ENCODE peak calls at places on chromosomes 5 and 9, in six cellular contexts. Z, B, G, C, J and L are unnamed samples.

GRCh38 chr9:129489838-129490582 is 130.9 kb downstream of the C9orf50 start:
- DNase-seq in Z (no peak), B (peak), G (no peak), C (no peak), J (no peak), L (peak)

GRCh38 chr5:142508630-142509425 is 177.1 kb downstream of the FGF1 start:
- DNase-seq in Z (no peak), B (no peak), G (no peak), C (no peak), J (no peak), L (no peak)

GRCh38 chr5:73265641-73266040 is 92.6 kb downstream of the TMEM174 start:
- DNase-seq in Z (peak), B (no peak), G (no peak), C (no peak), J (no peak), L (no peak)

GRCh38 chr9:32128546-32128945 is 255.9 kb upstream of the ACO1 start:
- DNase-seq in Z (peak), B (no peak), G (no peak), C (no peak), J (no peak), L (no peak)

GRCh38 chr5:134490925-134491271 is 34.6 kb upstream of the JADE2 start:
- DNase-seq in Z (no peak), B (no peak), G (no peak), C (no peak), J (no peak), L (no peak)

GRCh38 chr5:135184646-135185045 is 150.6 kb upstream of the PITX1 start:
- DNase-seq in Z (no peak), B (no peak), G (no peak), C (no peak), J (no peak), L (no peak)

GRCh38 chr5:136811551-136811950 is 446.2 kb upstream of the TRPC7 start:
- DNase-seq in Z (no peak), B (no peak), G (peak), C (peak), J (no peak), L (no peak)

GRCh38 chr5:137504916-137505315 is 5.8 kb upstream of the SPOCK1 start:
- DNase-seq in Z (no peak), B (no peak), G (no peak), C (no peak), J (no peak), L (no peak)

GRCh38 chr5:78533356-78533755 is 115.2 kb downstream of the LHFPL2 start:
- DNase-seq in Z (no peak), B (no peak), G (no peak), C (peak), J (no peak), L (no peak)

GRCh38 chr5:122415481-122416120 is 103.6 kb downstream of the SNCAIP start:
- DNase-seq in Z (peak), B (no peak), G (peak), C (peak), J (no peak), L (peak)

GRCh38 chr5:57956606-57957005 is 474.0 kb upstream of the ACTBL2 start:
- DNase-seq in Z (no peak), B (no peak), G (no peak), C (no peak), J (no peak), L (no peak)

GRCh38 chr5:119355636-119356383 is at the start of gene TNFAIP8:
- DNase-seq in Z (peak), B (peak), G (peak), C (peak), J (peak), L (peak)

GRCh38 chr5:943874-944620 is 51.4 kb downstream of the TRIP13 start:
- DNase-seq in Z (peak), B (no peak), G (no peak), C (no peak), J (no peak), L (no peak)

GRCh38 chr9:122096620-122097415 is 3.7 kb upstream of the TTLL11 start:
- DNase-seq in Z (peak), B (no peak), G (no peak), C (no peak), J (no peak), L (no peak)

GRCh38 chr5:122311888-122312669 is at the start of gene SNCAIP:
- DNase-seq in Z (peak), B (no peak), G (peak), C (peak), J (no peak), L (no peak)

GRCh38 chr5:139419793-139420192 is 15.9 kb upstream of the SPATA24 start:
- DNase-seq in Z (no peak), B (no peak), G (no peak), C (no peak), J (no peak), L (no peak)

GRCh38 chr5:110086658-110087388 is 397.1 kb downstream of the MAN2A1 start:
- DNase-seq in Z (no peak), B (peak), G (peak), C (peak), J (no peak), L (peak)

GRCh38 chr9:110977259-110977709 is 61.0 kb downstream of the LPAR1 start:
- DNase-seq in Z (no peak), B (no peak), G (no peak), C (peak), J (no peak), L (no peak)

GRCh38 chr9:88979791-88980190 is 11.5 kb upstream of the S1PR3 start:
- DNase-seq in Z (no peak), B (no peak), G (no peak), C (no peak), J (no peak), L (no peak)

GRCh38 chr9:115396071-115396529 is 278.1 kb upstream of the TNC start:
- DNase-seq in Z (no peak), B (no peak), G (no peak), C (no peak), J (no peak), L (no peak)

GRCh38 chr5:154320690-154321089 is 125.1 kb upstream of the SAP30L start:
- DNase-seq in Z (no peak), B (no peak), G (peak), C (peak), J (no peak), L (no peak)

GRCh38 chr9:133998915-133999580 is 6.9 kb upstream of the VAV2 start:
- DNase-seq in Z (no peak), B (no peak), G (no peak), C (peak), J (no peak), L (no peak)

GRCh38 chr5:2626572-2626971 is 124.9 kb downstream of the IRX2 start:
- DNase-seq in Z (no peak), B (no peak), G (no peak), C (no peak), J (no peak), L (no peak)

GRCh38 chr5:113268232-113268631 is 166.6 kb downstream of the TSSK1B start:
- DNase-seq in Z (no peak), B (no peak), G (no peak), C (no peak), J (no peak), L (no peak)

GRCh38 chr9:126373241-126373640 is 46.6 kb downstream of the MVB12B start:
- DNase-seq in Z (no peak), B (no peak), G (no peak), C (peak), J (no peak), L (no peak)

GRCh38 chr5:108619815-108620214 is 127.9 kb upstream of the FER start:
- DNase-seq in Z (no peak), B (no peak), G (no peak), C (no peak), J (no peak), L (no peak)

GRCh38 chr5:151585970-151586369 is 5.2 kb downstream of the FAT2 start:
- DNase-seq in Z (no peak), B (no peak), G (peak), C (no peak), J (no peak), L (no peak)

GRCh38 chr9:131324736-131325679 is 35.5 kb downstream of the PLPP7 start:
- DNase-seq in Z (no peak), B (no peak), G (peak), C (no peak), J (no peak), L (no peak)

GRCh38 chr9:2414465-2414864 is 207.1 kb upstream of the VLDLR start:
- DNase-seq in Z (no peak), B (no peak), G (no peak), C (peak), J (no peak), L (no peak)

GRCh38 chr5:179475211-179475840 is 75.0 kb upstream of the RUFY1 start:
- DNase-seq in Z (no peak), B (no peak), G (no peak), C (no peak), J (no peak), L (no peak)

GRCh38 chr9:75896193-75896592 is 5.7 kb downstream of the PCSK5 start:
- DNase-seq in Z (no peak), B (no peak), G (no peak), C (peak), J (no peak), L (no peak)